ENCODE peak calls at places on chromosomes 12 and 14, in ten cellular contexts. I, Q, S, E, U, V, Y, X, H and B are unnamed samples.

GRCh38 chr12:50297027-50297426 is 13.7 kb upstream of the LIMA1 start:
- DNase-seq in U (no peak), Q (no peak), Y (no peak), I (no peak), H (no peak), X (no peak), E (no peak), V (no peak), S (no peak), B (no peak)

GRCh38 chr12:126112849-126113248 is 1047.6 kb downstream of the AACS start:
- DNase-seq in I (no peak), U (no peak), Q (no peak), X (no peak), E (no peak), Y (no peak), H (no peak), S (no peak), V (no peak), B (no peak)

GRCh38 chr14:29648045-29648444 is 279.6 kb downstream of the PRKD1 start:
- DNase-seq in Q (no peak), E (no peak), I (no peak), X (no peak), S (no peak), H (peak; percentile 5), Y (no peak), U (no peak), V (no peak), B (no peak)

GRCh38 chr14:104082807-104083206 is 2.7 kb upstream of the ASPG start:
- DNase-seq in V (no peak), H (no peak), Q (peak; percentile 50), S (no peak), E (peak; percentile 58), Y (no peak), U (no peak), X (peak; percentile 79), I (peak; percentile 13), B (no peak)

GRCh38 chr14:63956326-63956725 is 103.5 kb downstream of the SYNE2 start:
- DNase-seq in H (peak; percentile 63), Y (no peak), Q (no peak), E (no peak), I (no peak), X (no peak), U (no peak), V (no peak), S (no peak), B (no peak)

GRCh38 chr12:15050664-15051063 is 77.8 kb downstream of the PDE6H start:
- DNase-seq in X (no peak), U (no peak), Y (no peak), I (peak; percentile 64), S (no peak), H (no peak), V (no peak), E (no peak), Q (no peak), B (no peak)

GRCh38 chr12:334114-334513 is 55.0 kb downstream of the KDM5A start:
- DNase-seq in Q (no peak), U (no peak), X (no peak), V (no peak), Y (no peak), E (no peak), H (no peak), I (no peak), S (no peak), B (no peak)

GRCh38 chr12:81261508-81262207 is 183.8 kb downstream of the ACSS3 start:
- DNase-seq in S (no peak), Y (no peak), X (no peak), Q (no peak), V (peak; percentile 3), E (no peak), H (no peak), I (no peak), U (no peak), B (no peak)

GRCh38 chr12:96497800-96498199 is 8.4 kb downstream of the CFAP54 start:
- DNase-seq in S (no peak), Y (no peak), U (no peak), I (no peak), V (peak; percentile 29), X (no peak), E (no peak), H (peak; percentile 31), Q (no peak), B (no peak)

DNA sequence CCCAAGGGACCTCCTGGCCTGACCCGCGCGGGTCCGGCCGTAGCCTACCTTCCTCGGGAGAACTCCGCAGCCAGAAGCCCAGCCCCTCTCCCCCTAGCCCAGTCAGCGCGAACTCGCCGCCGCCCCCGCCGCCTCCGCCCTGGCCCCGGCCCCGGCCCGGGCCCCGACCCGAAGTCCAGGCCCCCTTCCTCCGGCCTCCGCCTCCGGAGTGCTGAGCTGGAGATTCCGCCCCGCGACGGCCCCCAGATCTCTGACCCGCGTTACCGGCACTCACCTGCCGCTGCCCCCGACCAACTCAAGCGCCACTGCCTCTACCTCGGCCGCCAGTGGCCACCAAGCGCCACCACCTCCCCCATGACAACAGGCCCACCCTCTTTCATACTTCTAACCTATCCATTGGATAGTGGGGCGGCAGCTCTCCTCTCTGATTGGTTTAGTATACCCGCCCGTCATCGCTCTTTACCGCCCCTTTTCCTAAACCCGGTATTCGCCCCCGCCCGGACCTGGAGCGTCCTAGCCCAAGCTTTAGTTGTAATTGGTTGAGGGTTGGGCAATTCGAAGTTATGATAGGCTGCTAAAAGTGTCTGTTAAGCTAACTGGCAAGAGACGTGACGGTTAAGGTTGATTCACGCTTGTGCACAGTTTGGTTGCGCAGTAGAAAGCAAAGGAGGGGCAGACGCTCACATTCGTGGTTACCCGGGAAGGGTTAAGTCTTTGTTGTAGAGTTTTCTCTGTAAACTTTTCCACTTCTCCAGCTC is at the start of gene NUMB:
- DNase-seq in H (peak; percentile 100), E (peak; percentile 97), X (peak; percentile 99), Q (peak; percentile 99), Y (peak; percentile 81), S (peak; percentile 94), I (peak; percentile 99), U (peak; percentile 98), V (peak; percentile 100), B (peak; percentile 100)
- TF ChIP-seq POLR2A in H (peak; percentile 77), E (no peak), X (peak; percentile 81), Q (peak; percentile 85), Y (peak; percentile 69), S (peak; percentile 70), I (peak; percentile 81), U (peak; percentile 32), V (peak; percentile 83), B (peak; percentile 69)

GRCh38 chr12:89709157-89709993 is 737 bp upstream of the ATP2B1 start:
- DNase-seq in U (peak; percentile 99), V (peak; percentile 100), H (peak; percentile 99), S (peak; percentile 99), Y (peak; percentile 88), Q (peak; percentile 98), I (peak; percentile 99), E (peak; percentile 98), X (peak; percentile 99), B (peak; percentile 100)
- TF ChIP-seq POLR2A in U (peak; percentile 92), V (peak; percentile 57), H (peak; percentile 95), S (peak; percentile 99), Y (peak; percentile 81), Q (peak; percentile 98), I (peak; percentile 96), E (peak; percentile 43), X (peak; percentile 94), B (peak; percentile 84)

GRCh38 chr12:110467847-110468211 is 228 bp downstream of the GPN3 start:
- DNase-seq in E (no peak), Q (no peak), H (no peak), X (no peak), I (no peak), S (no peak), V (no peak), Y (no peak), U (no peak), B (no peak)
- TF ChIP-seq POLR2A in E (no peak), Q (no peak), H (peak; percentile 89), X (no peak), I (no peak), S (no peak), V (no peak), Y (no peak), U (no peak), B (no peak)

GRCh38 chr12:43754015-43754414 is 4.6 kb downstream of the PUS7L start:
- DNase-seq in I (no peak), H (no peak), E (no peak), V (no peak), S (no peak), X (no peak), U (no peak), Q (no peak), Y (no peak), B (no peak)

GRCh38 chr12:43761535-43761934 is 2.8 kb downstream of the IRAK4 start:
- DNase-seq in X (no peak), Q (no peak), V (peak; percentile 8), I (no peak), E (no peak), S (no peak), H (no peak), U (no peak), Y (no peak), B (peak; percentile 35)

GRCh38 chr12:43760396-43760795 is 1.6 kb downstream of the IRAK4 start:
- DNase-seq in E (no peak), Y (no peak), U (no peak), X (no peak), H (no peak), S (no peak), V (no peak), Q (no peak), I (no peak), B (peak; percentile 8)

GRCh38 chr12:43758728-43759563 is at the start of the genes IRAK4 and PUS7L:
- DNase-seq in X (peak; percentile 96), Q (peak; percentile 95), S (peak; percentile 98), U (peak; percentile 89), H (peak; percentile 96), E (peak; percentile 98), V (peak; percentile 98), I (peak; percentile 95), Y (peak; percentile 78), B (peak; percentile 98)

DNA sequence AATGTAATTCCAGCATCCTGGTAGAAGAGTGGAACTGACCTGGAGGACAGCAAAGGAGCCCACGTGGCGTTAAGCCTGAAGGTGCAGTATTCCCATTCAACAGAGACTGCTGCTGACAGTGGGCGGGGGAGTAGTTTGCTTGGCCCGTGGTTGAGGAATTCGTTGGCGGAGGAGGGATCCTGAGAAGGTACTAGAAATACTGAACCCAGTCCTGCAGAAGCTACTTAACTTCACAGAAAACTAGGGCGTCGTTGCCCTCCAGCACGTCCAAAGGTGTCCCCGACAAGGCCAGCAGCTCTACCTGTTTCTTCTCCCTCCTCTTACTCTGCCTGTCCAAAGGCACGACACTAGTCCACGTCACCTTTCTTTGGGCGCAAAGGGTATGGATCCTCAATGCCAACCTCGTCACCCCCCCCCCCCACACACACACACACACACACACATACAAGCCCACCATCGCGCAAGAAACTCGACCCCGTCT is 303 bp downstream of the PUS7L start:
- DNase-seq in S (no peak), Q (no peak), U (no peak), H (peak; percentile 38), E (peak; percentile 29), I (peak; percentile 28), X (peak; percentile 30), V (peak; percentile 52), Y (peak; percentile 7), B (no peak)
- TF ChIP-seq POLR2A in S (no peak), Q (no peak), U (no peak), H (no peak), E (no peak), I (no peak), X (no peak), V (no peak), Y (no peak), B (no peak)